ENCODE peak calls at places on chromosomes 6 and 20, in eight cellular contexts. C, A, D, Z, T, U, I and Q are unnamed samples.

GRCh38 chr20:58246346-58246745 is 17.9 kb upstream of the ANKRD60 start:
- DNase-seq in A (no peak), I (no peak), D (no peak), T (peak), Z (no peak), U (no peak), C (no peak), Q (no peak)

GRCh38 chr6:45320349-45320748 is 7.8 kb upstream of the RUNX2 start:
- DNase-seq in D (no peak), C (no peak), U (no peak), I (no peak), T (no peak), A (no peak), Z (no peak), Q (no peak)

GRCh38 chr20:672975-673604 is 2.5 kb downstream of the SCRT2 start:
- DNase-seq in I (no peak), T (no peak), Z (no peak), A (no peak), D (no peak), C (no peak), U (no peak), Q (no peak)

GRCh38 chr6:150352321-150353296 is 16.2 kb upstream of the IYD start:
- DNase-seq in T (peak), C (no peak), A (no peak), I (no peak), Z (no peak), U (peak), D (no peak), Q (no peak)

GRCh38 chr6:29964904-29965872 is 22.9 kb downstream of the HLA-A start:
- DNase-seq in T (peak), U (peak), C (peak), A (no peak), Z (peak), I (peak), D (peak), Q (peak)

GRCh38 chr6:151370509-151371078 is 20.8 kb downstream of the ZBTB2 start:
- DNase-seq in D (no peak), T (peak), I (no peak), A (no peak), C (no peak), U (peak), Z (no peak), Q (no peak)

GRCh38 chr6:104653786-104654185 is 205.9 kb downstream of the HACE1 start:
- DNase-seq in Z (no peak), T (no peak), U (no peak), C (no peak), A (no peak), I (no peak), D (no peak), Q (no peak)

GRCh38 chr6:157885211-157885788 is 62.3 kb downstream of the SNX9 start:
- DNase-seq in I (no peak), D (no peak), Z (no peak), C (no peak), U (no peak), A (no peak), T (no peak), Q (no peak)

GRCh38 chr20:50980071-50980681 is 21.6 kb downstream of the MOCS3 start:
- DNase-seq in T (peak), Z (no peak), A (peak), U (peak), C (no peak), I (no peak), D (no peak), Q (no peak)

GRCh38 chr20:43983359-43983758 is 68.7 kb downstream of the TOX2 start:
- DNase-seq in A (no peak), U (no peak), Z (peak), T (no peak), I (no peak), D (no peak), C (no peak), Q (no peak)

GRCh38 chr6:67698534-67698933 is 936.5 kb upstream of the ADGRB3 start:
- DNase-seq in U (no peak), I (no peak), A (no peak), D (no peak), T (no peak), Z (no peak), C (no peak), Q (no peak)

GRCh38 chr6:67689329-67689728 is 945.8 kb upstream of the ADGRB3 start:
- DNase-seq in T (no peak), I (no peak), U (no peak), D (no peak), Z (no peak), A (no peak), C (no peak), Q (no peak)

GRCh38 chr6:67694127-67694526 is 941.0 kb upstream of the ADGRB3 start:
- DNase-seq in T (no peak), U (no peak), Z (no peak), D (no peak), I (no peak), A (no peak), C (no peak), Q (no peak)
- TF ChIP-seq CTCF in T (no peak), U (no peak), Z (no peak), D (no peak), I (no peak), A (peak), C (no peak), Q (no peak)

DNA sequence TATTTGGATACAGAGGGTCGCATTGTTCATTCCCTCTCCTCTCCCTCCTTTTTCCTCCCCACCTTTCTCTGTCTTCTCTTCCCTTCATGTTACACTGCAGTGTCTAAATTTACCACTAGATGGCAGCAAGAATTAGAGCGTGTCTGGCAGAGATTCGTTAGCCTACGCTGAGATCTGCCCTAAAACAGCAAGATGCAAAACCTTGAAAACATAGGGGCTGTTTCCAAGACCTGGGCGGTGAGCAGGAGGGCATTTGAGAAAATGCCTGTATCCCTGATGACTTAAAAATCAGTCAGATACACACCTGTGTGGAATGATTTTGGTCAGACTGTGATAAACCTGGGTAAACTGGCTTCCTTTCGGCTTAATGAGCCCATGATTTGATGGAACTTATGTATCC is 101.5 kb upstream of the ISM1 start:
- DNase-seq in I (no peak), D (no peak), T (peak), U (peak), Z (peak), A (no peak), C (no peak), Q (peak)
- TF ChIP-seq CTCF in I (peak), D (peak), T (peak), U (peak), Z (peak), A (peak), C (peak), Q (peak)

GRCh38 chr6:87965806-87966205 is 81.8 kb upstream of the SPACA1 start:
- DNase-seq in Z (no peak), U (no peak), I (no peak), A (no peak), T (no peak), C (no peak), D (no peak), Q (no peak)

GRCh38 chr6:87971605-87972262 is 75.9 kb upstream of the SPACA1 start:
- DNase-seq in Z (no peak), A (no peak), U (no peak), T (no peak), D (no peak), I (no peak), C (no peak), Q (no peak)

GRCh38 chr6:87972279-87972678 is 75.4 kb upstream of the SPACA1 start:
- DNase-seq in C (no peak), T (no peak), Z (no peak), A (no peak), D (no peak), I (no peak), U (no peak), Q (no peak)

GRCh38 chr6:87968435-87969278 is 79.0 kb upstream of the SPACA1 start:
- DNase-seq in I (peak), T (peak), D (no peak), A (no peak), Z (peak), U (no peak), C (no peak), Q (peak)
- TF ChIP-seq CTCF in I (no peak), T (no peak), D (no peak), A (no peak), Z (peak), U (no peak), C (no peak), Q (no peak)

GRCh38 chr6:51199272-51199671 is 380.6 kb downstream of the TFAP2B start:
- DNase-seq in A (no peak), Z (no peak), I (no peak), D (no peak), T (no peak), C (no peak), U (no peak), Q (no peak)
- TF ChIP-seq CTCF in A (no peak), Z (no peak), I (no peak), D (no peak), T (no peak), C (no peak), U (no peak), Q (no peak)

GRCh38 chr6:168711049-168711640 is 270.2 kb downstream of the SMOC2 start:
- DNase-seq in C (no peak), A (no peak), D (no peak), Z (no peak), I (no peak), U (no peak), T (peak), Q (no peak)
- TF ChIP-seq CTCF in C (peak), A (peak), D (peak), Z (no peak), I (peak), U (peak), T (peak), Q (no peak)

GRCh38 chr6:124962617-124963415 is 579 bp downstream of the RNF217 start:
- DNase-seq in I (peak), A (no peak), U (no peak), C (peak), D (peak), T (peak), Z (no peak), Q (peak)
- TF ChIP-seq CTCF in I (no peak), A (peak), U (no peak), C (no peak), D (peak), T (peak), Z (no peak), Q (no peak)

GRCh38 chr6:33070909-33071308 is 2.5 kb downstream of the HLA-DPA1 start:
- DNase-seq in U (no peak), A (no peak), C (no peak), D (no peak), T (no peak), I (no peak), Z (no peak), Q (no peak)
- TF ChIP-seq CTCF in U (no peak), A (no peak), C (no peak), D (no peak), T (no peak), I (no peak), Z (no peak), Q (no peak)

GRCh38 chr6:168992696-168993185 is 260.9 kb downstream of the THBS2 start:
- DNase-seq in Z (no peak), I (no peak), D (no peak), C (no peak), U (no peak), T (no peak), A (no peak), Q (no peak)

GRCh38 chr6:168988801-168989200 is 264.8 kb downstream of the THBS2 start:
- DNase-seq in T (peak), U (peak), Z (no peak), D (no peak), I (no peak), A (no peak), C (no peak), Q (no peak)

GRCh38 chr6:168988280-168988679 is 265.4 kb downstream of the THBS2 start:
- DNase-seq in I (no peak), Z (no peak), D (no peak), C (no peak), A (no peak), T (no peak), U (no peak), Q (no peak)

GRCh38 chr6:168994966-168995365 is 258.7 kb downstream of the THBS2 start:
- DNase-seq in Z (no peak), C (no peak), T (no peak), A (no peak), I (no peak), U (no peak), D (no peak), Q (no peak)

GRCh38 chr6:168990352-168990751 is 263.3 kb downstream of the THBS2 start:
- DNase-seq in I (no peak), Z (no peak), T (no peak), U (no peak), A (no peak), C (no peak), D (no peak), Q (no peak)
- TF ChIP-seq CTCF in I (no peak), Z (no peak), T (no peak), U (no peak), A (no peak), C (no peak), D (no peak), Q (no peak)

GRCh38 chr6:56961151-56961550 is 6.2 kb downstream of the BEND6 start:
- DNase-seq in U (no peak), A (no peak), Z (no peak), T (no peak), C (no peak), I (no peak), D (no peak), Q (no peak)
- TF ChIP-seq CTCF in U (no peak), A (no peak), Z (no peak), T (no peak), C (no peak), I (no peak), D (no peak), Q (peak)

DNA sequence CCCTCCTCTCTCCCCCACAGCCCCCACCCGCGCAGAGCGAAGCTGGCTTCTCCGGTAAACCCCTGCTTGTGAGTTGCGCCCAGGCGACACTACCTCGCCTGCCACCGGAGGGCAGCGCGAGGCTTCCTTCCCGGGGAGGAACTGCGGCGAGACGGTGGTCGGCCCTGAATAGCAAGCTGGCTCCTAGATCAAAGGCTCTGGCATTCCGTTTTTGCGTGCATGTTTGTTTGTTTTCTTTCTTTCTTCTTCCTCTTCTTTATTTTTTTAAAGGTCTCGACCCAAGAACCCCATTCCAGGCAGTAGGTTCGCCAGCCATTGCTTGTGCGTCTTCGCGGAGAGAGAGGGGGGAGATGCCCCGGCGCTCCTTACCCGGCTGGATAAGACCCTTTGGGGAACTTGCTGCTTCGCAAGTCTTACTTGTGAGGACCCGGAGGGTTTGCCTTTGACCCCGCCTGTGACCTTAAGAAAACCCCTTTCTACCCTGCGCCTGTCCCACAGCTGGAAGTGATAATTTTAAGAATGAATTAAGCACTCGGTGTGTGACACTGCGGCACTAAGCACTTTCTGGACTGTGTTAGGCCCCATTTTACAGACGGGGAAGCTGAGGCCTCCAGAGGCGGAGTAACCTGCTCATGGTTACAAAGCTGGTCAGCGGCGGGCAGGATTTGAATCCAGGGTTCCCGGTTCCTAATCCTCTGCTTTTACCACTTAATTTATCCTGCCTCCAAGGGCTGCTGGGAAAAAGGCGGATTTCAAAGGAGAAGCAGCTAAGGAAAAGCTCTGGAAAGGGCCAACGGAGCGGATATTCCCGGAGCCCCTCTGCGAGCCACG is 92.6 kb upstream of the SIRPA start:
- DNase-seq in I (peak), D (peak), Z (peak), A (no peak), U (peak), C (peak), T (peak), Q (peak)
- TF ChIP-seq CTCF in I (peak), D (peak), Z (peak), A (peak), U (peak), C (peak), T (peak), Q (peak)